ENCODE peak calls at places on chromosomes 4 and X, in nine cellular contexts. One of them, this sample, is unnamed.

GRCh38 chr4:45349859-45350258 is 623.5 kb upstream of the GNPDA2 start:
- DNase-seq in A549: no peak
- DNase-seq in uterus: no peak
- DNase-seq in upper lobe of left lung: no peak
- DNase-seq in body of pancreas: no peak
- DNase-seq in breast epithelium: no peak
- DNase-seq in tibial nerve: no peak
- DNase-seq in adrenal gland: no peak
- DNase-seq in spleen: no peak
- DNase-seq in this sample: no peak

GRCh38 chr4:8543623-8544022 is 36.6 kb upstream of the GPR78 start:
- DNase-seq in A549: no peak
- DNase-seq in uterus: no peak
- DNase-seq in upper lobe of left lung: no peak
- DNase-seq in body of pancreas: no peak
- DNase-seq in breast epithelium: no peak
- DNase-seq in tibial nerve: no peak
- DNase-seq in adrenal gland: no peak
- DNase-seq in spleen: peak
- DNase-seq in this sample: no peak

GRCh38 chr4:86560447-86560846 is 33.7 kb upstream of the PTPN13 start:
- DNase-seq in A549: no peak
- DNase-seq in uterus: no peak
- DNase-seq in upper lobe of left lung: no peak
- DNase-seq in body of pancreas: no peak
- DNase-seq in breast epithelium: no peak
- DNase-seq in tibial nerve: no peak
- DNase-seq in adrenal gland: no peak
- DNase-seq in spleen: no peak
- DNase-seq in this sample: no peak

GRCh38 chr4:948936-949300 is 16.7 kb downstream of the TMEM175 start:
- DNase-seq in A549: no peak
- DNase-seq in uterus: no peak
- DNase-seq in upper lobe of left lung: peak
- DNase-seq in body of pancreas: no peak
- DNase-seq in breast epithelium: no peak
- DNase-seq in tibial nerve: no peak
- DNase-seq in adrenal gland: peak
- DNase-seq in spleen: peak
- DNase-seq in this sample: no peak

GRCh38 chr4:24686866-24687672 is 102.7 kb upstream of the DHX15 start:
- DNase-seq in A549: peak
- DNase-seq in uterus: no peak
- DNase-seq in upper lobe of left lung: no peak
- DNase-seq in body of pancreas: peak
- DNase-seq in breast epithelium: no peak
- DNase-seq in tibial nerve: peak
- DNase-seq in adrenal gland: peak
- DNase-seq in spleen: no peak
- DNase-seq in this sample: no peak

GRCh38 chrX:130393451-130394074 is 8.1 kb upstream of the GPR119 start:
- DNase-seq in A549: peak
- DNase-seq in uterus: no peak
- DNase-seq in upper lobe of left lung: no peak
- DNase-seq in body of pancreas: peak
- DNase-seq in breast epithelium: no peak
- DNase-seq in tibial nerve: peak
- DNase-seq in adrenal gland: peak
- DNase-seq in spleen: no peak
- DNase-seq in this sample: no peak

GRCh38 chrX:78708171-78708570 is 39.3 kb upstream of the LPAR4 start:
- DNase-seq in A549: peak
- DNase-seq in uterus: no peak
- DNase-seq in upper lobe of left lung: no peak
- DNase-seq in body of pancreas: peak
- DNase-seq in breast epithelium: no peak
- DNase-seq in tibial nerve: no peak
- DNase-seq in adrenal gland: no peak
- DNase-seq in spleen: no peak
- DNase-seq in this sample: no peak

GRCh38 chrX:12469296-12469695 is 321.9 kb upstream of the PRPS2 start:
- DNase-seq in A549: no peak
- DNase-seq in uterus: no peak
- DNase-seq in upper lobe of left lung: no peak
- DNase-seq in body of pancreas: no peak
- DNase-seq in breast epithelium: no peak
- DNase-seq in tibial nerve: no peak
- DNase-seq in adrenal gland: no peak
- DNase-seq in spleen: no peak
- DNase-seq in this sample: no peak

GRCh38 chr4:138507527-138507926 is 265.4 kb upstream of the SLC7A11 start:
- DNase-seq in A549: no peak
- DNase-seq in uterus: no peak
- DNase-seq in upper lobe of left lung: no peak
- DNase-seq in body of pancreas: no peak
- DNase-seq in breast epithelium: no peak
- DNase-seq in tibial nerve: no peak
- DNase-seq in adrenal gland: no peak
- DNase-seq in spleen: no peak
- DNase-seq in this sample: no peak

GRCh38 chr4:1768367-1769034 is 24.6 kb upstream of the FGFR3 start:
- DNase-seq in A549: no peak
- DNase-seq in uterus: no peak
- DNase-seq in upper lobe of left lung: no peak
- DNase-seq in body of pancreas: peak
- DNase-seq in breast epithelium: no peak
- DNase-seq in tibial nerve: no peak
- DNase-seq in adrenal gland: no peak
- DNase-seq in spleen: no peak
- DNase-seq in this sample: no peak

GRCh38 chrX:150324035-150324728 is 38.9 kb upstream of the MAMLD1 start:
- DNase-seq in A549: peak
- DNase-seq in uterus: no peak
- DNase-seq in upper lobe of left lung: no peak
- DNase-seq in body of pancreas: peak
- DNase-seq in breast epithelium: no peak
- DNase-seq in tibial nerve: no peak
- DNase-seq in adrenal gland: peak
- DNase-seq in spleen: no peak
- DNase-seq in this sample: no peak

GRCh38 chr4:30916337-30917274 is 196.4 kb downstream of the PCDH7 start:
- DNase-seq in A549: no peak
- DNase-seq in uterus: no peak
- DNase-seq in upper lobe of left lung: no peak
- DNase-seq in body of pancreas: no peak
- DNase-seq in breast epithelium: no peak
- DNase-seq in tibial nerve: no peak
- DNase-seq in adrenal gland: no peak
- DNase-seq in spleen: no peak
- DNase-seq in this sample: no peak

GRCh38 chr4:54099959-54100606 is at the start of gene GSX2:
- DNase-seq in A549: no peak
- DNase-seq in uterus: no peak
- DNase-seq in upper lobe of left lung: peak
- DNase-seq in body of pancreas: no peak
- DNase-seq in breast epithelium: no peak
- DNase-seq in tibial nerve: no peak
- DNase-seq in adrenal gland: no peak
- DNase-seq in spleen: peak
- DNase-seq in this sample: no peak
- H3K4me3 ChIP-seq in A549: peak
- H3K4me3 ChIP-seq in uterus: no peak
- H3K4me3 ChIP-seq in upper lobe of left lung: peak
- H3K4me3 ChIP-seq in body of pancreas: no peak
- H3K4me3 ChIP-seq in breast epithelium: peak
- H3K4me3 ChIP-seq in tibial nerve: peak
- H3K4me3 ChIP-seq in adrenal gland: peak
- H3K4me3 ChIP-seq in spleen: peak
- H3K4me3 ChIP-seq in this sample: no peak

GRCh38 chr4:147516133-147516532 is 35.2 kb downstream of the EDNRA start:
- DNase-seq in A549: no peak
- DNase-seq in uterus: no peak
- DNase-seq in upper lobe of left lung: no peak
- DNase-seq in body of pancreas: no peak
- DNase-seq in breast epithelium: no peak
- DNase-seq in tibial nerve: no peak
- DNase-seq in adrenal gland: no peak
- DNase-seq in spleen: no peak
- DNase-seq in this sample: no peak

GRCh38 chr4:147511005-147511660 is 30.2 kb downstream of the EDNRA start:
- DNase-seq in A549: no peak
- DNase-seq in uterus: no peak
- DNase-seq in upper lobe of left lung: no peak
- DNase-seq in body of pancreas: no peak
- DNase-seq in breast epithelium: no peak
- DNase-seq in tibial nerve: no peak
- DNase-seq in adrenal gland: no peak
- DNase-seq in spleen: no peak
- DNase-seq in this sample: no peak

GRCh38 chr4:147513051-147513450 is 32.2 kb downstream of the EDNRA start:
- DNase-seq in A549: no peak
- DNase-seq in uterus: no peak
- DNase-seq in upper lobe of left lung: no peak
- DNase-seq in body of pancreas: no peak
- DNase-seq in breast epithelium: no peak
- DNase-seq in tibial nerve: no peak
- DNase-seq in adrenal gland: no peak
- DNase-seq in spleen: no peak
- DNase-seq in this sample: no peak

GRCh38 chr4:147515220-147515936 is 34.5 kb downstream of the EDNRA start:
- DNase-seq in A549: no peak
- DNase-seq in uterus: no peak
- DNase-seq in upper lobe of left lung: no peak
- DNase-seq in body of pancreas: no peak
- DNase-seq in breast epithelium: no peak
- DNase-seq in tibial nerve: no peak
- DNase-seq in adrenal gland: no peak
- DNase-seq in spleen: no peak
- DNase-seq in this sample: no peak

GRCh38 chr4:147513952-147514351 is 33.1 kb downstream of the EDNRA start:
- DNase-seq in A549: peak
- DNase-seq in uterus: no peak
- DNase-seq in upper lobe of left lung: no peak
- DNase-seq in body of pancreas: no peak
- DNase-seq in breast epithelium: no peak
- DNase-seq in tibial nerve: no peak
- DNase-seq in adrenal gland: no peak
- DNase-seq in spleen: no peak
- DNase-seq in this sample: no peak
- TF ChIP-seq CTCF in A549: no peak
- TF ChIP-seq CTCF in uterus: no peak
- TF ChIP-seq CTCF in upper lobe of left lung: no peak
- TF ChIP-seq CTCF in body of pancreas: no peak
- TF ChIP-seq CTCF in breast epithelium: no peak
- TF ChIP-seq CTCF in tibial nerve: no peak
- TF ChIP-seq CTCF in adrenal gland: no peak
- TF ChIP-seq CTCF in spleen: no peak
- TF ChIP-seq CTCF in this sample: no peak

GRCh38 chrX:152927858-152928760 is 30.2 kb downstream of the ZNF185 start:
- DNase-seq in A549: no peak
- DNase-seq in uterus: no peak
- DNase-seq in upper lobe of left lung: no peak
- DNase-seq in body of pancreas: no peak
- DNase-seq in breast epithelium: no peak
- DNase-seq in tibial nerve: no peak
- DNase-seq in adrenal gland: no peak
- DNase-seq in spleen: peak
- DNase-seq in this sample: no peak

GRCh38 chrX:152925835-152926234 is 28.0 kb downstream of the ZNF185 start:
- DNase-seq in A549: no peak
- DNase-seq in uterus: no peak
- DNase-seq in upper lobe of left lung: no peak
- DNase-seq in body of pancreas: no peak
- DNase-seq in breast epithelium: no peak
- DNase-seq in tibial nerve: no peak
- DNase-seq in adrenal gland: no peak
- DNase-seq in spleen: no peak
- DNase-seq in this sample: no peak

GRCh38 chrX:152926279-152926678 is 28.4 kb downstream of the ZNF185 start:
- DNase-seq in A549: peak
- DNase-seq in uterus: peak
- DNase-seq in upper lobe of left lung: no peak
- DNase-seq in body of pancreas: peak
- DNase-seq in breast epithelium: peak
- DNase-seq in tibial nerve: no peak
- DNase-seq in adrenal gland: peak
- DNase-seq in spleen: no peak
- DNase-seq in this sample: no peak

GRCh38 chrX:152928761-152929400 is 31.0 kb downstream of the ZNF185 start:
- DNase-seq in A549: no peak
- DNase-seq in uterus: no peak
- DNase-seq in upper lobe of left lung: no peak
- DNase-seq in body of pancreas: no peak
- DNase-seq in breast epithelium: no peak
- DNase-seq in tibial nerve: no peak
- DNase-seq in adrenal gland: no peak
- DNase-seq in spleen: peak
- DNase-seq in this sample: no peak

DNA sequence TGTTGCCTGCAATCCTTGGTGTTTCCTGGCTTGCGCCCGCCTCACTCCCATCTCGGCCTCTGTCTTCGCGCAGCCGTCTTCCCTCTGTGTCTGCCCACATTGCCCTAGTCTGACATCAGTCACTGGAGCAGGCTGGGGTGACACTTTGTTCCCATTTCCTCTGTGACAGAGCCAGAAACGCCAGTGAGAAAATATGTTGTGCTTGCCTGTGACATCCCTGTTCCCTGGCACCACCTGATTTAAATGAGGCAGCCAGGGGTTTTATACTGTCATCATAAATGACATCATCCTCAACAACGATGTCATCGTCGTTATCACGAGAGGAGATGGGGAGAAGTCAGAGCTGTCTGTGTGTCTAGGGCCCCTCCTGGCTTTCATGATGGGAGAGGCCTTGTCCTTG is 29.1 kb downstream of the ZNF185 start:
- DNase-seq in A549: no peak
- DNase-seq in uterus: no peak
- DNase-seq in upper lobe of left lung: no peak
- DNase-seq in body of pancreas: no peak
- DNase-seq in breast epithelium: peak
- DNase-seq in tibial nerve: no peak
- DNase-seq in adrenal gland: no peak
- DNase-seq in spleen: no peak
- DNase-seq in this sample: no peak
- TF ChIP-seq POLR2A in A549: no peak
- TF ChIP-seq POLR2A in uterus: no peak
- TF ChIP-seq POLR2A in upper lobe of left lung: no peak
- TF ChIP-seq POLR2A in body of pancreas: no peak
- TF ChIP-seq POLR2A in breast epithelium: no peak
- TF ChIP-seq POLR2A in tibial nerve: no peak
- TF ChIP-seq POLR2A in adrenal gland: no peak
- TF ChIP-seq POLR2A in spleen: no peak
- TF ChIP-seq POLR2A in this sample: no peak

DNA sequence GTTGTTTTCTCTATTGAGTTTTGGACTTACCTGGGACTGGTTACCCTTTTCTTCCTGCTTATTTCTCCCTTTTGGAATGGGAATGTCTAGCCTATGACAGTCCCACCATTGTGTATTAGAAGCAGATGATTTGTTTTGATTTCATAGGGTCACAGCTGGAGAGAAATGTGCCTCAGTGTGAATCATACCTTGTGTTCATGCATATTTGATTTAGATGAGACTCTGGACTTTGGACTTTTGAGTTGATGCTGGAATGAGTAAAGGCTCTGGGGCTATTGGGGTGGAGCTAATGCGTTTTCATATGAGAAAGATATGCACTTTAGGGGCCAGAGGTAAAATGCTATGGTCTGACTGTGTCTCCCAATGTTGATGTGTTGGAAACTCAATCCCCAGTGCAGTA is 30.5 kb upstream of the TEX13C start:
- DNase-seq in A549: peak
- DNase-seq in uterus: no peak
- DNase-seq in upper lobe of left lung: no peak
- DNase-seq in body of pancreas: no peak
- DNase-seq in breast epithelium: no peak
- DNase-seq in tibial nerve: no peak
- DNase-seq in adrenal gland: no peak
- DNase-seq in spleen: no peak
- DNase-seq in this sample: no peak
- H3K4me3 ChIP-seq in A549: no peak
- H3K4me3 ChIP-seq in uterus: no peak
- H3K4me3 ChIP-seq in upper lobe of left lung: no peak
- H3K4me3 ChIP-seq in body of pancreas: no peak
- H3K4me3 ChIP-seq in breast epithelium: no peak
- H3K4me3 ChIP-seq in tibial nerve: no peak
- H3K4me3 ChIP-seq in adrenal gland: no peak
- H3K4me3 ChIP-seq in spleen: no peak
- H3K4me3 ChIP-seq in this sample: no peak